ENCODE peak calls at places on chromosome 15, in ten cellular contexts. M, I, B, W, K, G, F, N, U and H are unnamed samples. For H3K4me1, the result is how much of the 10 kb centered on the place peaks cover.

GRCh38 chr15:68447209-68447608 is 15.2 kb upstream of the ITGA11 start:
- DNase-seq in M (no peak), I (no peak), B (peak), W (peak), K (no peak), G (no peak), F (no peak), N (no peak), U (no peak), H (no peak)

GRCh38 chr15:90343391-90343790 is 8.7 kb upstream of the ZNF774 start:
- DNase-seq in M (no peak), I (no peak), B (peak), W (no peak), K (peak), G (peak), F (no peak), N (no peak), U (no peak), H (no peak)

GRCh38 chr15:70605606-70606410 is 157.6 kb downstream of the UACA start:
- DNase-seq in M (peak), I (peak), B (peak), W (peak), K (no peak), G (peak), F (no peak), N (peak), U (peak), H (peak)

GRCh38 chr15:45441686-45442085 is 63.3 kb upstream of the GATM start:
- DNase-seq in M (no peak), I (no peak), B (no peak), W (no peak), K (no peak), G (no peak), F (peak), N (peak), U (peak), H (no peak)

GRCh38 chr15:46413799-46414198 is 779.0 kb downstream of the SQOR start:
- DNase-seq in M (no peak), I (no peak), B (no peak), W (no peak), K (no peak), G (peak), F (no peak), N (no peak), U (no peak), H (no peak)

GRCh38 chr15:72784233-72784876 is 797 bp upstream of the ADPGK start:
- DNase-seq in M (no peak), I (no peak), B (peak), W (peak), K (no peak), G (peak), F (no peak), N (peak), U (no peak), H (no peak)

GRCh38 chr15:87528873-87529272 is 727.7 kb downstream of the NTRK3 start:
- DNase-seq in M (no peak), I (no peak), B (no peak), W (no peak), K (no peak), G (peak), F (no peak), N (no peak), U (no peak), H (no peak)

GRCh38 chr15:68268405-68268804 is 9.1 kb upstream of the FEM1B start:
- DNase-seq in M (no peak), I (no peak), B (no peak), W (no peak), K (no peak), G (no peak), F (no peak), N (no peak), U (no peak), H (no peak)

GRCh38 chr15:62624541-62625399 is 417.8 kb upstream of the TPM1 start:
- DNase-seq in M (peak), I (no peak), B (peak), W (peak), K (no peak), G (peak), F (no peak), N (peak), U (no peak), H (no peak)

GRCh38 chr15:80228959-80229610 is 22.9 kb downstream of the CTXND1 start:
- DNase-seq in M (no peak), I (no peak), B (no peak), W (no peak), K (no peak), G (peak), F (no peak), N (no peak), U (no peak), H (no peak)

GRCh38 chr15:43776101-43776717 is 557 bp downstream of the ELL3 start:
- DNase-seq in M (peak), I (no peak), B (no peak), W (peak), K (peak), G (no peak), F (peak), N (peak), U (peak), H (peak)

GRCh38 chr15:31070867-31071266 is 30.7 kb downstream of the TRPM1 start:
- DNase-seq in M (no peak), I (no peak), B (peak), W (no peak), K (no peak), G (no peak), F (no peak), N (no peak), U (no peak), H (no peak)

GRCh38 chr15:91338763-91339162 is 238.7 kb downstream of the SV2B start:
- DNase-seq in M (no peak), I (no peak), B (no peak), W (no peak), K (no peak), G (peak), F (no peak), N (no peak), U (no peak), H (no peak)

GRCh38 chr15:64749999-64750657 is 25.3 kb downstream of the RBPMS2 start:
- DNase-seq in M (no peak), I (no peak), B (peak), W (peak), K (no peak), G (peak), F (no peak), N (no peak), U (no peak), H (peak)

GRCh38 chr15:69213786-69214185 is 53.4 kb downstream of the GLCE start:
- DNase-seq in M (no peak), I (no peak), B (no peak), W (no peak), K (no peak), G (no peak), F (no peak), N (no peak), U (no peak), H (no peak)

GRCh38 chr15:39969871-39970270 is 36.0 kb downstream of the EIF2AK4 start:
- DNase-seq in M (peak), I (peak), B (peak), W (peak), K (peak), G (peak), F (peak), N (peak), U (peak), H (no peak)

GRCh38 chr15:75178938-75179772 is 22.5 kb upstream of the C15orf39 start:
- DNase-seq in M (no peak), I (no peak), B (no peak), W (no peak), K (peak), G (no peak), F (no peak), N (no peak), U (no peak), H (no peak)

GRCh38 chr15:57323806-57324589 is 52.3 kb upstream of the CGNL1 start:
- DNase-seq in M (peak), I (no peak), B (no peak), W (no peak), K (peak), G (peak), F (no peak), N (no peak), U (no peak), H (peak)

GRCh38 chr15:51736069-51736468 is 1.4 kb downstream of the LYSMD2 start:
- DNase-seq in M (no peak), I (no peak), B (no peak), W (no peak), K (no peak), G (no peak), F (no peak), N (no peak), U (no peak), H (no peak)

GRCh38 chr15:57591822-57592367 is at the start of gene MYZAP:
- DNase-seq in M (peak), I (no peak), B (peak), W (peak), K (peak), G (no peak), F (peak), N (peak), U (peak), H (peak)

GRCh38 chr15:90513448-90513847 is 16.3 kb upstream of the CRTC3 start:
- DNase-seq in M (no peak), I (no peak), B (no peak), W (no peak), K (no peak), G (peak), F (no peak), N (no peak), U (no peak), H (no peak)

GRCh38 chr15:41215708-41216107 is 14.8 kb downstream of the EXD1 start:
- DNase-seq in M (no peak), I (no peak), B (no peak), W (no peak), K (no peak), G (no peak), F (no peak), N (no peak), U (no peak), H (no peak)

GRCh38 chr15:22263738-22264137 is 183.4 kb downstream of the OR4M2 start:
- DNase-seq in M (no peak), I (no peak), B (no peak), W (no peak), K (no peak), G (no peak), F (no peak), N (no peak), U (no peak), H (no peak)

GRCh38 chr15:90552162-90552928 is 22.6 kb downstream of the CRTC3 start:
- DNase-seq in M (no peak), I (no peak), B (no peak), W (no peak), K (no peak), G (peak), F (no peak), N (peak), U (no peak), H (no peak)

GRCh38 chr15:97904196-97904572 is 56.3 kb upstream of the ARRDC4 start:
- DNase-seq in M (peak), I (peak), B (no peak), W (peak), K (peak), G (peak), F (peak), N (peak), U (peak), H (peak)

GRCh38 chr15:89165677-89166076 is 55.7 kb downstream of the RLBP1 start:
- DNase-seq in M (no peak), I (no peak), B (no peak), W (no peak), K (no peak), G (peak), F (no peak), N (no peak), U (no peak), H (no peak)

GRCh38 chr15:59255647-59256380 is 49.2 kb downstream of the LDHAL6B start:
- DNase-seq in M (no peak), I (no peak), B (no peak), W (no peak), K (no peak), G (peak), F (no peak), N (peak), U (no peak), H (no peak)

GRCh38 chr15:101170568-101171350 is 81.1 kb downstream of the CHSY1 start:
- DNase-seq in M (no peak), I (peak), B (peak), W (peak), K (peak), G (peak), F (no peak), N (peak), U (no peak), H (no peak)
- H3K4me1 ChIP-seq in M (half or more), I (under half), B (under half), W (under half), K (under half), G (half or more), F (half or more), N (under half), U (under half), H (under half)

GRCh38 chr15:93066834-93067648 is 22.0 kb downstream of the RGMA start:
- DNase-seq in M (no peak), I (no peak), B (no peak), W (no peak), K (no peak), G (no peak), F (no peak), N (no peak), U (no peak), H (no peak)

GRCh38 chr15:93065641-93066045 is 23.4 kb downstream of the RGMA start:
- DNase-seq in M (no peak), I (no peak), B (no peak), W (no peak), K (no peak), G (no peak), F (no peak), N (no peak), U (no peak), H (no peak)

GRCh38 chr15:93063292-93063671 is 25.7 kb downstream of the RGMA start:
- DNase-seq in M (no peak), I (no peak), B (no peak), W (no peak), K (no peak), G (no peak), F (no peak), N (no peak), U (no peak), H (no peak)

GRCh38 chr15:93066103-93066725 is 22.8 kb downstream of the RGMA start:
- DNase-seq in M (no peak), I (peak), B (no peak), W (no peak), K (no peak), G (no peak), F (no peak), N (no peak), U (no peak), H (peak)

DNA sequence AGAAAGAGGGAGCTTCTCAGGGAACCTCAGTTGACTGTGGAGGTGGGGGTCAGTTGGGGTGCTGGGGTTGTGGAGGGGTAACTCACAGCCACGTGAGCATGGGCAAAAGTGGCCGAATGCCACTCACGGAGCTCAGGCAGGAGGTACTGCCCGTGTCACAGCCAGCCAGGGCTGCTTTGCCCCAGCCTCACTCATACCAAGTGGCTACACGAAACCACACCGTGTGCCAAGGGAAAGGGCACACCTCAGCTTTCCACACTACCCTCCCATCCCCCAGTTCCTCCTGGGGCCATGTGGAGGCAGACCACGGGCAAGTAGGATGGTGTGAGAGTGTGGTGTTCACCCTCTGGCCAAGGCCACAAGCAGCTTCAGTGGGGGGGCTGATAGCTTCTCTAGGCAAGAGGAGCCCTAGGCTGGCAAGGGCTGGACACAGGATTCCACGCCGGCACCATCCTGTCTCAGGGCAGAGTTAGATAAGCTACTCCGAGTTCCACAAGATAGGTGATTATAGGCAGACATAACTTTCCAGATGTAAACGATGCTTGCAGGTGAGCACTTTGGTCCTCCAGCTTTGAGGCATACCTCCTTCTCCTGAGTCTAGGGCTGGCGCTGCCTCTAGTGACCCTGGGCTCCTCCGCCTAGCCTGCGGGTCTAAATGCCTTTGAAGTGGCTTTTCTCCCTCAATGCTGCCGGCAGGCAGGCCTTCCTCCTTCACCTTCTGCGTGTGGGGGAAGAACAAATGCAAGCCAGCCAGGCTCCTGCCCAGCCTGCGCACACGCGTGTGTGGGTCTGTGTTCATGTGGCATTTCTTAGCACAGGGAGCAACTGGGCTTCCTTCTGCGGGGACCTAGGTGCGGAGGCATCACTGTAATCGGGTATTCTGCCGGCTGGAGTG is 25.0 kb downstream of the RGMA start:
- DNase-seq in M (no peak), I (no peak), B (no peak), W (no peak), K (no peak), G (no peak), F (no peak), N (no peak), U (no peak), H (no peak)
- H3K27ac ChIP-seq in M (no peak), I (peak), B (no peak), W (peak), K (no peak), G (no peak), F (no peak), N (peak), U (no peak), H (no peak)

DNA sequence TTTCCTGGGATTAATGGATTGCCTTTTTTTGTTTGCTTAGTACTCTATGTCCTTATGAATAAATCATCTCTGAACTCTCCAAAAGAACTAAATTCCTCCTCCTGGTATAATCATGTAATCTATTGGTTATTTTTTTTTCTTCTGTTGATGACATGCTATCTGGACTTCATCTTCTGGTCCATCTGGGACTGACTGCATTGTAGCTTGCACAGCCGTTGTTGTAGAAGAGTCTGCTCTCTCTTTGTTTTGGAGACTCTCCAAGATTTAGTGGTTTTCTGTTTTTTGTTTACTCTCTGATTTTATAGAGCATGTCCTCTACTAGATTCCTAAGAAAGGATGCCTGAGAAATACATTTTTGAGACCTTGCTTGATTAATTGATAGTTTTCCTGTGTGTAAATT is 19.1 kb downstream of the IREB2 start:
- DNase-seq in M (no peak), I (no peak), B (no peak), W (no peak), K (no peak), G (peak), F (no peak), N (peak), U (no peak), H (no peak)
- H3K4me1 ChIP-seq in M (half or more), I (half or more), B (under half), W (under half), K (under half), G (under half), F (half or more), N (half or more), U (under half), H (under half)

DNA sequence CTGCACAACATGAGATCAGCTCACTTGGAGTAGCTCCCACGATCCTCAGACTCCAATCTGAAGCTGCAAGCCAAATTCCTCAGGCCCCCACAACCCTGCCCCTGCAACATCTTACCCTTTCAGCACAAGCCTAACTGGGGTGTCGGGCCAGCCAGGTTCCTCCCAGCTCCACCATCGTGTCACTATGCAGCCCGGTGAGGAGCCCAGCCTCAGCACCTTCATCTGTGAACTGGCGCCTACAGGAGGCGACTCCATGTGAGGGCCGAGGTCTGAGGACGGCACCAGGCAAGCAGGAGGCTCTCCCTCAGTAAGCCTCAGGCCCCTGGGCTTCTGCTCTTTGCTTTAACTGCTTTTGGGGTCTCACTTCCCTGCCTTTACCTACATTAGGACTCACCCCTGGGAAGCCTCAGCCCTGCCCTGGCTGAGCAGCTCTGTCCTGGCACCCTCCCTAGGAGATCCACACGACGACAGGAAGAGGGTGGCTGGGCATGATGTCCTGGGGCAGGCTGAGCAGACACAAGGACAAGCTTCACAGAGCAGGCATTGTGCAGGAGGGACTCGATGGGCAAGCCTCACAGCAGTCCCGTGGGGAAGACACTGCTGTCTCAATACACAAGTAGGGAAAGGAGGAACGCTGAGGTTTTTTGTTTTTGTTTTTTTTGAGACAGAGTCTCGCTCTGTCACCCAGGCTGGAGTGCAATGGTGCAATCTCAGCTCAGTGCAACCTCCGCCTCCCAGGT is 104.6 kb downstream of the ADAMTS17 start:
- DNase-seq in M (no peak), I (no peak), B (no peak), W (no peak), K (no peak), G (no peak), F (no peak), N (no peak), U (no peak), H (no peak)
- H3K27ac ChIP-seq in M (no peak), I (no peak), B (no peak), W (no peak), K (no peak), G (no peak), F (no peak), N (no peak), U (no peak), H (no peak)

GRCh38 chr15:48330045-48330840 is 986 bp upstream of the DUT start:
- DNase-seq in M (no peak), I (no peak), B (no peak), W (no peak), K (no peak), G (peak), F (no peak), N (no peak), U (no peak), H (no peak)
- H3K4me1 ChIP-seq in M (under half), I (under half), B (under half), W (under half), K (under half), G (under half), F (under half), N (under half), U (under half), H (under half)